ENCODE peak calls at places on chromosomes 1 and 21, in ten cellular contexts. P is posterior cingulate gyrus; U is kidney tubule cell; I is AG09309; F is BJ; G is DMS153; L is fibroblast of the aortic adventitia; H is Caki2; D is activated naive CD8-positive, alpha-beta T cell treated with anti-CD3 and anti-CD28 coated beads for 36 hours; C is stimulated activated naive B cell treated with anti-CD40 and anti-IgM and Interleukin-4, amounts not matched to agents 10 μg/mL and 1 μg/mL and 100 μg/mL, for 72 hours. J is an unnamed sample.

GRCh38 chr1:99490031-99490430 is 155.9 kb upstream of the PALMD start:
- DNase-seq in P (no peak), U (no peak), I (no peak), F (no peak), G (no peak), L (no peak), H (no peak), D (no peak), C (no peak), J (no peak)

GRCh38 chr1:17559618-17560419 is 20.3 kb downstream of the ARHGEF10L start:
- DNase-seq in P (no peak), U (peak), I (no peak), F (no peak), G (no peak), L (no peak), H (peak), D (no peak), C (no peak), J (no peak)

GRCh38 chr1:81325404-81325803 is 475.3 kb upstream of the ADGRL2 start:
- DNase-seq in P (no peak), U (no peak), I (no peak), F (no peak), G (no peak), L (no peak), H (no peak), D (no peak), C (no peak), J (no peak)

GRCh38 chr21:21383126-21383525 is 384.9 kb downstream of the NCAM2 start:
- DNase-seq in P (no peak), U (no peak), I (no peak), F (no peak), G (no peak), L (peak), H (no peak), D (no peak), C (no peak), J (no peak)

GRCh38 chr1:79902418-79902817 is 895.9 kb upstream of the ADGRL4 start:
- DNase-seq in P (no peak), U (no peak), I (no peak), F (no peak), G (no peak), L (no peak), H (no peak), D (no peak), C (no peak), J (no peak)

GRCh38 chr21:28959367-28960099 is 33.1 kb downstream of the LTN1 start:
- DNase-seq in P (no peak), U (peak), I (peak), F (peak), G (no peak), L (peak), H (peak), D (no peak), C (no peak), J (no peak)

GRCh38 chr1:46621930-46622329 is 5.3 kb upstream of the MOB3C start:
- DNase-seq in P (no peak), U (no peak), I (no peak), F (no peak), G (no peak), L (no peak), H (no peak), D (no peak), C (no peak), J (no peak)

GRCh38 chr1:113226118-113226517 is 153.1 kb downstream of the LRIG2 start:
- DNase-seq in P (peak), U (no peak), I (no peak), F (no peak), G (no peak), L (peak), H (no peak), D (no peak), C (no peak), J (peak)

GRCh38 chr1:178540204-178540603 is 27.3 kb downstream of the TEX35 start:
- DNase-seq in P (no peak), U (no peak), I (no peak), F (no peak), G (no peak), L (no peak), H (no peak), D (no peak), C (no peak), J (no peak)

GRCh38 chr1:29569971-29570634 is 333.8 kb downstream of the PTPRU start:
- DNase-seq in P (no peak), U (peak), I (peak), F (peak), G (no peak), L (peak), H (peak), D (no peak), C (no peak), J (no peak)

GRCh38 chr1:195332102-195332501 is 1276.1 kb downstream of the KCNT2 start:
- DNase-seq in P (no peak), U (no peak), I (no peak), F (no peak), G (no peak), L (no peak), H (no peak), D (no peak), C (no peak), J (no peak)

GRCh38 chr1:54885863-54886723 is 902 bp downstream of the DHCR24 start:
- DNase-seq in P (no peak), U (peak), I (no peak), F (no peak), G (peak), L (peak), H (peak), D (no peak), C (no peak), J (no peak)

GRCh38 chr1:215617979-215618378 is 50.9 kb downstream of the KCTD3 start:
- DNase-seq in P (no peak), U (no peak), I (no peak), F (no peak), G (no peak), L (no peak), H (no peak), D (no peak), C (no peak), J (no peak)

GRCh38 chr1:39385067-39385988 is 106.1 kb upstream of the BMP8A start:
- DNase-seq in P (no peak), U (no peak), I (no peak), F (no peak), G (no peak), L (no peak), H (no peak), D (no peak), C (no peak), J (no peak)

GRCh38 chr1:228920791-228921190 is 185.5 kb downstream of the RHOU start:
- DNase-seq in P (no peak), U (no peak), I (no peak), F (no peak), G (no peak), L (peak), H (no peak), D (no peak), C (no peak), J (no peak)

GRCh38 chr1:5970623-5971273 is 21.5 kb downstream of the NPHP4 start:
- DNase-seq in P (no peak), U (no peak), I (no peak), F (no peak), G (no peak), L (no peak), H (no peak), D (no peak), C (no peak), J (no peak)

GRCh38 chr1:182251561-182251960 is 140.0 kb downstream of the GLUL start:
- DNase-seq in P (no peak), U (no peak), I (no peak), F (no peak), G (no peak), L (no peak), H (no peak), D (no peak), C (no peak), J (no peak)

GRCh38 chr1:173240609-173241008 is 33.5 kb upstream of the TNFSF4 start:
- DNase-seq in P (no peak), U (no peak), I (no peak), F (no peak), G (no peak), L (no peak), H (no peak), D (no peak), C (no peak), J (no peak)

GRCh38 chr21:43827015-43827611 is 37.7 kb downstream of the RRP1 start:
- DNase-seq in P (no peak), U (peak), I (peak), F (no peak), G (no peak), L (peak), H (peak), D (no peak), C (no peak), J (no peak)

GRCh38 chr1:155706101-155706619 is 17.3 kb downstream of the DAP3 start:
- DNase-seq in P (no peak), U (peak), I (no peak), F (no peak), G (no peak), L (peak), H (peak), D (no peak), C (no peak), J (no peak)

GRCh38 chr1:92326681-92327080 is 27.8 kb downstream of the RPAP2 start:
- DNase-seq in P (no peak), U (peak), I (no peak), F (no peak), G (no peak), L (no peak), H (no peak), D (no peak), C (no peak), J (no peak)